ENCODE peak calls at places on chromosomes 11 and 22, in nine cellular contexts. S, N, H, W, J, O, P, M and K are unnamed samples.

GRCh38 chr11:61897387-61898246 is 6.3 kb upstream of the FADS3 start:
- DNase-seq in S (peak), N (peak), H (peak), W (peak), J (peak), O (no peak), P (peak), M (peak), K (peak)

GRCh38 chr11:93796832-93797231 is 12.8 kb downstream of the MED17 start:
- DNase-seq in S (no peak), N (no peak), H (no peak), W (no peak), J (no peak), O (no peak), P (no peak), M (no peak), K (no peak)

GRCh38 chr11:12673601-12673923 is 659 bp upstream of the TEAD1 start:
- DNase-seq in S (no peak), N (no peak), H (no peak), W (no peak), J (no peak), O (no peak), P (no peak), M (no peak), K (no peak)

GRCh38 chr11:27812341-27812740 is 112.1 kb upstream of the BDNF start:
- DNase-seq in S (no peak), N (no peak), H (no peak), W (no peak), J (no peak), O (no peak), P (no peak), M (no peak), K (no peak)

GRCh38 chr11:131899954-131900580 is 529.7 kb downstream of the NTM start:
- DNase-seq in S (no peak), N (no peak), H (no peak), W (no peak), J (peak), O (no peak), P (no peak), M (no peak), K (no peak)

GRCh38 chr22:44814266-44815098 is 62.1 kb downstream of the ARHGAP8 start:
- DNase-seq in S (no peak), N (peak), H (no peak), W (no peak), J (no peak), O (no peak), P (no peak), M (no peak), K (no peak)

GRCh38 chr11:1234054-1234720 is 11.3 kb downstream of the MUC5B start:
- DNase-seq in S (no peak), N (peak), H (peak), W (no peak), J (peak), O (peak), P (peak), M (no peak), K (no peak)

GRCh38 chr22:17781319-17782031 is 7.2 kb upstream of the BID start:
- DNase-seq in S (peak), N (no peak), H (no peak), W (no peak), J (peak), O (no peak), P (no peak), M (no peak), K (no peak)

GRCh38 chr11:12144306-12145174 is 34.1 kb downstream of the MICAL2 start:
- DNase-seq in S (no peak), N (no peak), H (peak), W (no peak), J (no peak), O (no peak), P (no peak), M (peak), K (no peak)

GRCh38 chr11:35167451-35167954 is 28.5 kb downstream of the CD44 start:
- DNase-seq in S (no peak), N (peak), H (no peak), W (no peak), J (no peak), O (no peak), P (no peak), M (no peak), K (no peak)

GRCh38 chr11:15903246-15903645 is 453.1 kb downstream of the SOX6 start:
- DNase-seq in S (no peak), N (no peak), H (no peak), W (no peak), J (peak), O (no peak), P (no peak), M (no peak), K (no peak)

GRCh38 chr11:30586251-30587144 is at the start of gene MPPED2:
- DNase-seq in S (peak), N (peak), H (peak), W (peak), J (peak), O (peak), P (peak), M (no peak), K (no peak)

GRCh38 chr11:69018924-69019323 is 5.9 kb upstream of the MRGPRF start:
- DNase-seq in S (no peak), N (peak), H (no peak), W (no peak), J (no peak), O (no peak), P (no peak), M (no peak), K (no peak)

GRCh38 chr11:2092956-2093412 is 46.2 kb downstream of the IGF2 start:
- DNase-seq in S (no peak), N (peak), H (peak), W (no peak), J (peak), O (peak), P (no peak), M (peak), K (peak)

GRCh38 chr22:30422481-30423295 is 2.9 kb upstream of the MTFP1 start:
- DNase-seq in S (peak), N (peak), H (peak), W (peak), J (no peak), O (peak), P (peak), M (peak), K (peak)

GRCh38 chr11:47317078-47317828 is 35.2 kb downstream of the MYBPC3 start:
- DNase-seq in S (no peak), N (no peak), H (no peak), W (no peak), J (no peak), O (no peak), P (no peak), M (no peak), K (no peak)

GRCh38 chr11:27217948-27218410 is 145.0 kb downstream of the CCDC34 start:
- DNase-seq in S (no peak), N (no peak), H (no peak), W (no peak), J (no peak), O (no peak), P (peak), M (no peak), K (no peak)

GRCh38 chr11:13343931-13344717 is 66.5 kb downstream of the BMAL1 start:
- DNase-seq in S (peak), N (no peak), H (peak), W (peak), J (peak), O (peak), P (peak), M (peak), K (peak)

GRCh38 chr11:87397250-87397649 is 359.5 kb downstream of the TMEM135 start:
- DNase-seq in S (no peak), N (no peak), H (no peak), W (no peak), J (no peak), O (no peak), P (no peak), M (no peak), K (no peak)

GRCh38 chr11:16512842-16513241 is 156.5 kb upstream of the SOX6 start:
- DNase-seq in S (no peak), N (no peak), H (no peak), W (no peak), J (no peak), O (no peak), P (no peak), M (no peak), K (no peak)

GRCh38 chr11:124394408-124394807 is 4.4 kb downstream of the OR8B3 start:
- DNase-seq in S (peak), N (no peak), H (no peak), W (no peak), J (no peak), O (no peak), P (no peak), M (no peak), K (no peak)

GRCh38 chr11:70206977-70207376 is 3.9 kb downstream of the FADD start:
- DNase-seq in S (no peak), N (no peak), H (no peak), W (no peak), J (no peak), O (no peak), P (no peak), M (no peak), K (no peak)

GRCh38 chr22:19174106-19175025 is 4.2 kb downstream of the SLC25A1 start:
- DNase-seq in S (no peak), N (peak), H (no peak), W (no peak), J (no peak), O (no peak), P (peak), M (no peak), K (peak)

GRCh38 chr11:92447586-92447985 is 223.0 kb downstream of the FAT3 start:
- DNase-seq in S (no peak), N (no peak), H (no peak), W (no peak), J (no peak), O (no peak), P (no peak), M (no peak), K (no peak)

GRCh38 chr11:9385288-9385902 is 943 bp downstream of the IPO7 start:
- DNase-seq in S (peak), N (no peak), H (no peak), W (no peak), J (no peak), O (no peak), P (no peak), M (peak), K (no peak)

GRCh38 chr11:44861829-44862545 is 88.7 kb downstream of the TP53I11 start:
- DNase-seq in S (peak), N (peak), H (peak), W (peak), J (no peak), O (no peak), P (no peak), M (peak), K (peak)

GRCh38 chr11:44863231-44863630 is 87.5 kb downstream of the TP53I11 start:
- DNase-seq in S (no peak), N (no peak), H (no peak), W (no peak), J (no peak), O (no peak), P (no peak), M (no peak), K (no peak)

GRCh38 chr11:44860967-44861828 is 89.5 kb downstream of the TP53I11 start:
- DNase-seq in S (no peak), N (peak), H (no peak), W (no peak), J (no peak), O (no peak), P (no peak), M (no peak), K (no peak)

GRCh38 chr11:44860346-44860745 is 90.3 kb downstream of the TP53I11 start:
- DNase-seq in S (no peak), N (peak), H (no peak), W (no peak), J (no peak), O (no peak), P (no peak), M (no peak), K (no peak)

GRCh38 chr11:44862546-44863101 is 88.1 kb downstream of the TP53I11 start:
- DNase-seq in S (peak), N (no peak), H (no peak), W (no peak), J (no peak), O (no peak), P (no peak), M (no peak), K (no peak)
- H3K27ac ChIP-seq in S (peak), N (peak), H (peak), W (no peak), J (peak), O (no peak), P (peak), M (peak), K (no peak)

GRCh38 chr11:96827164-96827563 is 437.4 kb downstream of the JRKL start:
- DNase-seq in S (peak), N (no peak), H (no peak), W (no peak), J (peak), O (no peak), P (no peak), M (no peak), K (no peak)
- TF ChIP-seq CTCF in S (no peak), N (no peak), H (no peak), W (no peak), J (peak), O (no peak), P (no peak), M (no peak), K (no peak)

GRCh38 chr22:36768616-36769015 is 7.3 kb downstream of the IFT27 start:
- DNase-seq in S (no peak), N (peak), H (no peak), W (no peak), J (no peak), O (no peak), P (no peak), M (no peak), K (no peak)

GRCh38 chr22:36770946-36771340 is 5.0 kb downstream of the IFT27 start:
- DNase-seq in S (no peak), N (peak), H (no peak), W (no peak), J (no peak), O (no peak), P (no peak), M (no peak), K (no peak)

GRCh38 chr22:36771376-36772063 is 4.4 kb downstream of the IFT27 start:
- DNase-seq in S (no peak), N (peak), H (no peak), W (no peak), J (no peak), O (no peak), P (no peak), M (no peak), K (no peak)

GRCh38 chr22:36769541-36769940 is 6.4 kb downstream of the IFT27 start:
- DNase-seq in S (no peak), N (peak), H (no peak), W (no peak), J (no peak), O (peak), P (no peak), M (no peak), K (no peak)

GRCh38 chr22:36770116-36770945 is 5.6 kb downstream of the IFT27 start:
- DNase-seq in S (no peak), N (peak), H (no peak), W (no peak), J (no peak), O (peak), P (no peak), M (no peak), K (no peak)
- TF ChIP-seq EP300 in S (no peak), N (no peak), H (no peak), W (no peak), J (no peak), O (no peak), P (no peak), M (no peak), K (no peak)

DNA sequence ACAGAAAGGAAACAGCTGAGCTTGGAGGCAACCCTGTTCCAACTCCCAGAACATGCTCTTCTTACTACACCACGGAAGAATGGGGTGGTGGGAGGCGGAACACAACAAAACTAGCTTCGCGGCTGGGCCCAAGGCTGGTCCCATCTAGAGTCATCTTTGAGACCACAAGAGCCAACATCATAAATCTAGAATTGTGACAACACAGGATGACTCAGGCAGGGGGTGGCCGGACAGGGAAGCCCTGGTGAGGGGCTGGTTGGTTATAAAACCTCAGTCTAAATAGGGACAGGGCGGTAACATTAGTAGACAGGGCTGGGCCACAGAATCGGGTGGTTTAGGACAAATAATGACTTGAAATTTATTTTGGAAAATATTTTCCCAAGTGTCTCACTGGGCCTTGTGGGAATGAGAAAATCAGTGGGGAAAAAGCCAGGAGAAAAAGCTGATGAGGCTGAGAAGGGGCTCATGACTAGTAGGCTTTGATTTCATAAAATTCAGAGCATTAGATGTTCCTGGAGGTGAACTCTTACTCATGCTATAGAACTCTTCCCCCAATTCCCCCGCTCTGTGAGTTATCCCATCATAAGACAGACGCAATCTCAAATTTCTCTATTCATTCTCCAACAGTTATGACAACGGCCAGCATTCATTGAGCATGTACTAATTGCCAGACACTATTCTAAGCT is 151.8 kb upstream of the TIMP3 start:
- DNase-seq in S (peak), N (peak), H (peak), W (no peak), J (no peak), O (peak), P (no peak), M (no peak), K (no peak)
- H3K27ac ChIP-seq in S (no peak), N (peak), H (peak), W (no peak), J (no peak), O (peak), P (no peak), M (peak), K (no peak)

DNA sequence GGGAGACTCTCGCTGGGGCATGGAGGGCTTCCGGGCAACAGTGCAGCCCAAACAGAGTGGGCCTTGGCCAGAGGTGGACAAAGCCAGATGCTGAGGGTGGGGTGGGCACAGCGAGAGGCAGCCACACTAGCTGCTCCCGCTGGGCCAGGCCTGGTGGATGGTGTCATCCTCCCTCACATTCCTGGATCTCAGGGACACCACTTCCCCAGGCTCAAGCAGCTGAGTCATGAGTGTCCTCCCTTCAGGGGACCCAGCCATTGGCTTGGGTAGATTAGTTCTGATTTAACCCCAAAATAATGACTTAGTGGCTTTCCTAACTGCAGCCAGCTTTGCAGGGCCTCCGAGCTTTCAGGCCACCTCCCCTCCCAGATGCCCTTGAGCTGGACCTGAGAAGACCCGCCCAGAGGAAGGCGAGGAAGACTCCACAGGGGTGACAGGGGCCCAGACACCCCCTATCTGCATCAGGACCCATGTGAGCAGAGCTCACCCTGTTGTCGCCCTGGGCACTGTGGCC is 25.9 kb upstream of the WNT7B start:
- DNase-seq in S (no peak), N (peak), H (no peak), W (no peak), J (no peak), O (peak), P (no peak), M (no peak), K (no peak)
- TF ChIP-seq CTCF in S (no peak), N (no peak), H (no peak), W (no peak), J (no peak), O (no peak), P (no peak), M (no peak), K (no peak)

GRCh38 chr11:114031599-114032320 is 27.8 kb upstream of the ZBTB16 start:
- DNase-seq in S (no peak), N (no peak), H (no peak), W (no peak), J (no peak), O (no peak), P (no peak), M (no peak), K (no peak)

GRCh38 chr11:114027941-114028340 is 31.6 kb upstream of the ZBTB16 start:
- DNase-seq in S (no peak), N (no peak), H (no peak), W (no peak), J (no peak), O (no peak), P (no peak), M (no peak), K (no peak)

GRCh38 chr11:114027396-114027795 is 32.1 kb upstream of the ZBTB16 start:
- DNase-seq in S (no peak), N (peak), H (no peak), W (no peak), J (no peak), O (no peak), P (no peak), M (no peak), K (no peak)

GRCh38 chr11:114025329-114025907 is 34.1 kb upstream of the ZBTB16 start:
- DNase-seq in S (no peak), N (no peak), H (no peak), W (no peak), J (no peak), O (no peak), P (no peak), M (no peak), K (no peak)

DNA sequence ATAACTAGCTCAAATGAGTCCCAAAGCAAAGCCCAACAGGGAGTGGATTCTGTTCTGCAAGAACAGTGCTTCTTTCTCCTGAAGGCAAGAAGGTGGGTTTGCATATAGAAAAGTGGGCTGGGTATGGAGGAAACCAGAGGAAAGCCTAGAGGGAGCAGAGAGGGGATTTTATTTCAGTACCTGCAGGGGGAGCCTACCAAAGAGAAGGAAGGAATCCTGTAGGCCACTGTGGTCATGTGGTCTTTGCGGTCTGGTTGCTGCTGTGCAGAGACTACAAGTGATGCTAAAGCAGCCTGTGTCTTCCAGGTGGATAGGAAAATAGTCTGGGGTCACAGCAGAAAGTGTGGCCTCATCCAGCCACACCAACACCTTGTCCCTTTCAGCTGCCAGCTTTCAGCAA is 33.2 kb upstream of the ZBTB16 start:
- DNase-seq in S (peak), N (no peak), H (no peak), W (no peak), J (no peak), O (no peak), P (no peak), M (no peak), K (no peak)
- TF ChIP-seq EP300 in S (no peak), N (no peak), H (no peak), W (no peak), J (no peak), O (no peak), P (no peak), M (no peak), K (no peak)

GRCh38 chr11:114154271-114155047 is 94.9 kb downstream of the ZBTB16 start:
- DNase-seq in S (no peak), N (peak), H (no peak), W (no peak), J (no peak), O (no peak), P (no peak), M (no peak), K (peak)

GRCh38 chr11:114151631-114152030 is 92.1 kb downstream of the ZBTB16 start:
- DNase-seq in S (no peak), N (peak), H (no peak), W (no peak), J (no peak), O (no peak), P (no peak), M (no peak), K (no peak)

GRCh38 chr11:114152162-114152561 is 92.7 kb downstream of the ZBTB16 start:
- DNase-seq in S (no peak), N (no peak), H (no peak), W (no peak), J (no peak), O (no peak), P (no peak), M (no peak), K (no peak)

GRCh38 chr11:114153224-114153623 is 93.7 kb downstream of the ZBTB16 start:
- DNase-seq in S (no peak), N (peak), H (no peak), W (no peak), J (no peak), O (no peak), P (no peak), M (no peak), K (no peak)

DNA sequence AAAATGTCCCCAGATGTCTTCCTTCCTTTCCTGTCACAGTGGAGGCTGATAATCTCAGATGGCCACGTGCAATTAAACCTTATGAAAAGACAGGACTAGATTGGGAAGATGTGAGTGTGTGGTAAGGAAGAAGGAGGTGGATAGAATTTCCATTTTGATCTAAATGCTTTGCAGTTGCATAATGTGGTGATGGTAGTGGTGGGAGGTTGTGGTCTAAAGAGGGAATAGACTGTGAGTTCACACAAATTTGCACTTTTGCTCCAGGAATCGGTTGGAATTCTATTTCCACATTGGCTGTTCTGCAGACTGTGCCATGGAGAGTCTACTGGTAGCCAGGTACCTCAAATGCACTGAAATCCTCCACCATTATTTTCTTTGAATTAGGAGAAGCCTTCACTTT is 93.3 kb downstream of the ZBTB16 start:
- DNase-seq in S (no peak), N (no peak), H (no peak), W (no peak), J (no peak), O (no peak), P (no peak), M (no peak), K (no peak)
- H3K27ac ChIP-seq in S (no peak), N (peak), H (peak), W (peak), J (no peak), O (peak), P (no peak), M (peak), K (peak)